ENCODE peak calls at places on chromosomes 4 and X, in nine cellular contexts. One of them, this sample, is unnamed.

GRCh38 chr4:187238646-187239045 is 515.0 kb upstream of the FAT1 start:
- DNase-seq in body of pancreas: no peak
- DNase-seq in gastrocnemius medialis: no peak
- DNase-seq in adrenal gland: no peak
- DNase-seq in heart left ventricle: no peak
- DNase-seq in uterus: no peak
- DNase-seq in spleen: no peak
- DNase-seq in sigmoid colon: no peak
- DNase-seq in transverse colon: no peak
- DNase-seq in this sample: no peak

GRCh38 chr4:1748465-1748995 is 27.2 kb downstream of the TACC3 start:
- DNase-seq in body of pancreas: peak; percentile 80
- DNase-seq in gastrocnemius medialis: no peak
- DNase-seq in adrenal gland: peak; percentile 79
- DNase-seq in heart left ventricle: peak; percentile 81
- DNase-seq in uterus: peak; percentile 37
- DNase-seq in spleen: peak; percentile 92
- DNase-seq in sigmoid colon: peak; percentile 78
- DNase-seq in transverse colon: peak; percentile 81
- DNase-seq in this sample: peak; percentile 83

GRCh38 chr4:159368320-159368719 is 265.4 kb downstream of the RAPGEF2 start:
- DNase-seq in body of pancreas: no peak
- DNase-seq in gastrocnemius medialis: no peak
- DNase-seq in adrenal gland: no peak
- DNase-seq in heart left ventricle: no peak
- DNase-seq in uterus: no peak
- DNase-seq in spleen: no peak
- DNase-seq in sigmoid colon: no peak
- DNase-seq in transverse colon: no peak
- DNase-seq in this sample: no peak

GRCh38 chr4:13538427-13538973 is 5.8 kb downstream of the NKX3-2 start:
- DNase-seq in body of pancreas: no peak
- DNase-seq in gastrocnemius medialis: no peak
- DNase-seq in adrenal gland: no peak
- DNase-seq in heart left ventricle: no peak
- DNase-seq in uterus: no peak
- DNase-seq in spleen: no peak
- DNase-seq in sigmoid colon: peak; percentile 53
- DNase-seq in transverse colon: no peak
- DNase-seq in this sample: no peak

GRCh38 chr4:40199999-40200880 is 3.4 kb downstream of the RHOH start:
- DNase-seq in body of pancreas: no peak
- DNase-seq in gastrocnemius medialis: no peak
- DNase-seq in adrenal gland: no peak
- DNase-seq in heart left ventricle: no peak
- DNase-seq in uterus: peak; percentile 28
- DNase-seq in spleen: no peak
- DNase-seq in sigmoid colon: no peak
- DNase-seq in transverse colon: peak; percentile 60
- DNase-seq in this sample: peak; percentile 43

GRCh38 chr4:181874582-181874981 is 368.6 kb upstream of the TENM3 start:
- DNase-seq in body of pancreas: no peak
- DNase-seq in gastrocnemius medialis: no peak
- DNase-seq in adrenal gland: no peak
- DNase-seq in heart left ventricle: no peak
- DNase-seq in uterus: no peak
- DNase-seq in spleen: no peak
- DNase-seq in sigmoid colon: no peak
- DNase-seq in transverse colon: no peak
- DNase-seq in this sample: no peak

GRCh38 chrX:153970398-153971123 is 1.1 kb downstream of the HCFC1 start:
- DNase-seq in body of pancreas: no peak
- DNase-seq in gastrocnemius medialis: no peak
- DNase-seq in adrenal gland: peak; percentile 66
- DNase-seq in heart left ventricle: no peak
- DNase-seq in uterus: peak; percentile 71
- DNase-seq in spleen: peak; percentile 90
- DNase-seq in sigmoid colon: peak; percentile 82
- DNase-seq in transverse colon: no peak
- DNase-seq in this sample: no peak

GRCh38 chr4:159201168-159201567 is 98.3 kb downstream of the RAPGEF2 start:
- DNase-seq in body of pancreas: no peak
- DNase-seq in gastrocnemius medialis: no peak
- DNase-seq in adrenal gland: no peak
- DNase-seq in heart left ventricle: no peak
- DNase-seq in uterus: no peak
- DNase-seq in spleen: no peak
- DNase-seq in sigmoid colon: no peak
- DNase-seq in transverse colon: no peak
- DNase-seq in this sample: no peak

GRCh38 chrX:18649498-18649951 is 22.4 kb downstream of the RS1 start:
- DNase-seq in body of pancreas: no peak
- DNase-seq in gastrocnemius medialis: no peak
- DNase-seq in adrenal gland: no peak
- DNase-seq in heart left ventricle: no peak
- DNase-seq in uterus: no peak
- DNase-seq in spleen: no peak
- DNase-seq in sigmoid colon: no peak
- DNase-seq in transverse colon: no peak
- DNase-seq in this sample: no peak

GRCh38 chr4:71074452-71075299 is 81.2 kb downstream of the DCK start:
- DNase-seq in body of pancreas: peak; percentile 56
- DNase-seq in gastrocnemius medialis: no peak
- DNase-seq in adrenal gland: no peak
- DNase-seq in heart left ventricle: no peak
- DNase-seq in uterus: no peak
- DNase-seq in spleen: no peak
- DNase-seq in sigmoid colon: no peak
- DNase-seq in transverse colon: peak; percentile 12
- DNase-seq in this sample: peak; percentile 41

GRCh38 chr4:77072195-77072753 is 3.5 kb downstream of the CCNI start:
- DNase-seq in body of pancreas: peak; percentile 70
- DNase-seq in gastrocnemius medialis: no peak
- DNase-seq in adrenal gland: no peak
- DNase-seq in heart left ventricle: no peak
- DNase-seq in uterus: no peak
- DNase-seq in spleen: no peak
- DNase-seq in sigmoid colon: no peak
- DNase-seq in transverse colon: no peak
- DNase-seq in this sample: peak; percentile 39

GRCh38 chrX:139532834-139533233 is 2.3 kb downstream of the F9 start:
- DNase-seq in body of pancreas: no peak
- DNase-seq in gastrocnemius medialis: no peak
- DNase-seq in adrenal gland: no peak
- DNase-seq in heart left ventricle: no peak
- DNase-seq in uterus: no peak
- DNase-seq in spleen: no peak
- DNase-seq in sigmoid colon: no peak
- DNase-seq in transverse colon: no peak
- DNase-seq in this sample: no peak

GRCh38 chrX:45712067-45712466 is 511.4 kb upstream of the DIPK2B start:
- DNase-seq in body of pancreas: no peak
- DNase-seq in gastrocnemius medialis: no peak
- DNase-seq in adrenal gland: no peak
- DNase-seq in heart left ventricle: no peak
- DNase-seq in uterus: no peak
- DNase-seq in spleen: no peak
- DNase-seq in sigmoid colon: no peak
- DNase-seq in transverse colon: no peak
- DNase-seq in this sample: no peak

GRCh38 chr4:35772291-35772690 is 472.0 kb downstream of the ARAP2 start:
- DNase-seq in body of pancreas: no peak
- DNase-seq in gastrocnemius medialis: no peak
- DNase-seq in adrenal gland: no peak
- DNase-seq in heart left ventricle: no peak
- DNase-seq in uterus: no peak
- DNase-seq in spleen: no peak
- DNase-seq in sigmoid colon: no peak
- DNase-seq in transverse colon: no peak
- DNase-seq in this sample: no peak

GRCh38 chr4:102343964-102344519 is 1.2 kb downstream of the SLC39A8 start:
- DNase-seq in body of pancreas: peak; percentile 79
- DNase-seq in gastrocnemius medialis: no peak
- DNase-seq in adrenal gland: no peak
- DNase-seq in heart left ventricle: no peak
- DNase-seq in uterus: peak; percentile 31
- DNase-seq in spleen: no peak
- DNase-seq in sigmoid colon: peak; percentile 77
- DNase-seq in transverse colon: no peak
- DNase-seq in this sample: no peak

GRCh38 chr4:70705146-70705855 is 16.5 kb upstream of the RUFY3 start:
- DNase-seq in body of pancreas: peak; percentile 57
- DNase-seq in gastrocnemius medialis: peak; percentile 62
- DNase-seq in adrenal gland: peak; percentile 72
- DNase-seq in heart left ventricle: peak; percentile 89
- DNase-seq in uterus: peak; percentile 59
- DNase-seq in spleen: peak; percentile 94
- DNase-seq in sigmoid colon: peak; percentile 85
- DNase-seq in transverse colon: peak; percentile 77
- DNase-seq in this sample: peak; percentile 63

GRCh38 chr4:82528868-82529267 is 32.9 kb downstream of the TMEM150C start:
- DNase-seq in body of pancreas: no peak
- DNase-seq in gastrocnemius medialis: no peak
- DNase-seq in adrenal gland: no peak
- DNase-seq in heart left ventricle: no peak
- DNase-seq in uterus: no peak
- DNase-seq in spleen: no peak
- DNase-seq in sigmoid colon: no peak
- DNase-seq in transverse colon: no peak
- DNase-seq in this sample: no peak

DNA sequence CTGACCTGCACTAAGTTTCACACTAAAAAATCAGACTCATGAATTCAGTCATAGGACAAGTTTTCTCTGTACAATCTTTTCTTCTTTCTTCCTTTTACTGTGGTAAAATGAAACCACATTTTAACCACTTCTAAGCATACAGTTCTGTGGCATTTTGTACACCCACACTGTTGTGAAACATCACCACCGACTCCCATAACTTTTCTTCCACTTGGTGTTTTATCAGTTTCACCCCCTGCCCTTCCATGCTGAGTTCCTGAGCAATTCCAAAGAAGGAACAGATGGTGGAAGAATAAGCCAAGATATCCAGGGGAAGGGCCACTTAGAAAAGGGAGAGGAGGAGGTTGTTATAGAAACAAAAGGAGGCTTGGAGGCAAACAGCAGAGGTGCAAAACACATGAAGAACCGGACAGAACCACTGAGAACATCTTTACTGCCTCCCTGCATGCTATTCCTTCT is 22.6 kb downstream of the SLC25A4 start:
- DNase-seq in body of pancreas: no peak
- DNase-seq in gastrocnemius medialis: no peak
- DNase-seq in adrenal gland: no peak
- DNase-seq in heart left ventricle: no peak
- DNase-seq in uterus: no peak
- DNase-seq in spleen: no peak
- DNase-seq in sigmoid colon: no peak
- DNase-seq in transverse colon: no peak
- DNase-seq in this sample: no peak
- H3K36me3 ChIP-seq in body of pancreas: peaks cover 3% of the 10 kb centered on the region
- H3K36me3 ChIP-seq in gastrocnemius medialis: peaks cover 39% of the 10 kb centered on the region
- H3K36me3 ChIP-seq in adrenal gland: peaks cover 16% of the 10 kb centered on the region
- H3K36me3 ChIP-seq in heart left ventricle: no peaks in the 10 kb centered on the region
- H3K36me3 ChIP-seq in uterus: no peaks in the 10 kb centered on the region
- H3K36me3 ChIP-seq in spleen: peaks cover 4% of the 10 kb centered on the region
- H3K36me3 ChIP-seq in sigmoid colon: peaks cover 12% of the 10 kb centered on the region
- H3K36me3 ChIP-seq in transverse colon: no peaks in the 10 kb centered on the region
- H3K36me3 ChIP-seq in this sample: peaks cover 65% of the 10 kb centered on the region

DNA sequence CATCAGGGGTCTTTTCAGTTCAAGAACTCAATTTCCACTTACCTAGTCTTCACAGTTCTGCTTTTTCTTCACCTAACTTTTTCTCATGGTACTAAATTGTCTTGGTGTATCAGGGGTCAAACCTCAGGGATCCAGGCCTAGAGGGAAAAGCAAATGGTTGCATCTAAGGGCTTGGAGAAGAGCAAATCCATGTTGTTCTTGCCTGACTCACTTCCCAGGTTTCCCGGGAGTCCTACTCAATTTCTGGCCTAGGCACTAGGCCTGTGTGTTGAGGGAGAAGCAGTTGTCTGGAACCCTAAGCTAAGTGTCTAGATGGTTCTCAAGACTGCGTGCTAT is 191.9 kb upstream of the STK26 start:
- DNase-seq in body of pancreas: no peak
- DNase-seq in gastrocnemius medialis: no peak
- DNase-seq in adrenal gland: no peak
- DNase-seq in heart left ventricle: no peak
- DNase-seq in uterus: no peak
- DNase-seq in spleen: no peak
- DNase-seq in sigmoid colon: no peak
- DNase-seq in transverse colon: no peak
- DNase-seq in this sample: no peak
- H3K4me3 ChIP-seq in body of pancreas: no peak overlapping the region
- H3K4me3 ChIP-seq in gastrocnemius medialis: no peak overlapping the region
- H3K4me3 ChIP-seq in adrenal gland: no peak overlapping the region
- H3K4me3 ChIP-seq in heart left ventricle: peak overlapping the region; percentile 51
- H3K4me3 ChIP-seq in uterus: no peak overlapping the region
- H3K4me3 ChIP-seq in spleen: no peak overlapping the region
- H3K4me3 ChIP-seq in sigmoid colon: no peak overlapping the region
- H3K4me3 ChIP-seq in transverse colon: no peak overlapping the region
- H3K4me3 ChIP-seq in this sample: peak overlapping the region; percentile 32

DNA sequence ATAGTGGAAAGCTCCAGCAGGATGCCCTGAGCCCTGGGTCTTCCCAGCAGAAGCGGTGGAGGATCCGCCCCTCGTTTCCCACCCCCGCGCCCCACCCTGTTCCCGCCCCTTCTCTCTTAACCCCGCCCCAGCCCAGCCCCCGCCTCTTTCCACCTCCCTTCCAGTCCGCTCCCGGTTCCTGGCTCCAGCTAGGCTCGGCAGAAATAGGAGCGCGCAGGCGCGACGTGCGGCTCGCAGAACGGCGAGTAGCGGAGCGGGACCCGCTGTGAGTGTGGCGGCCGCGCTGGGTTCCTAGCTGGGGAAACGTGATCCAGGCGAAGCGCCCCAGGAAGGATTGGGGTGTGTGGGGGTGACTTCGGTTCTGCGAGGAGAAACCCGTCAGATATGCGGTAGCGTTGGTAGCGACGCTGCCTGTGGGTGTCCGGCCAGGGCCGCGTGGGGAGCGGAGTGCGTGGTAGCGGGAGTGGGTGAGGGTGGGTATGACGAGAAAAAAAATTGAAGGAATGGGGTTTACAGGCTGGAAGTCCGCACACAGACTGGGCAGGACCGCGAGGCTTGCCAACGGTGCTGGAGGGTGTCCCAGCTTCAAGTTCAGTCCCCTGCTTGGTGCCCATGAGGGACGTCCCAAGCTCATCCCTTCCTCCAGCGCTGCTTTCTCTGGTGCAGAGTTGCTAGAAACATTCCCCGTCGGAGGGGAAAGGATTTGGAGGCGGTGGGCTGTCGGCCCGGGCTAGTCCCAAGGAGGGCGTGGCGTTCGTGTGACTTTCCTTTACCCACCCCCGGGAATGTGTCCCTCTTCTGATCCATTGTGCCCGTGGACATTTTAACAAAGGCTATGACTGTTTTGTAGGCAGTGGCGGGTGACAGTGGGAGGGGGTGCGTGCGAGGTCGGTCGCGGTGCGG is at the start of gene PRRG1:
- DNase-seq in body of pancreas: peak; percentile 84
- DNase-seq in gastrocnemius medialis: peak; percentile 65
- DNase-seq in adrenal gland: peak; percentile 76
- DNase-seq in heart left ventricle: peak; percentile 89
- DNase-seq in uterus: peak; percentile 71
- DNase-seq in spleen: peak; percentile 80
- DNase-seq in sigmoid colon: peak; percentile 87
- DNase-seq in transverse colon: peak; percentile 77
- DNase-seq in this sample: peak; percentile 72
- TF ChIP-seq POLR2A in body of pancreas: peak; percentile 36
- TF ChIP-seq POLR2A in gastrocnemius medialis: peak; percentile 77
- TF ChIP-seq POLR2A in adrenal gland: peak; percentile 34
- TF ChIP-seq POLR2A in heart left ventricle: no peak
- TF ChIP-seq POLR2A in uterus: peak; percentile 42
- TF ChIP-seq POLR2A in spleen: no peak
- TF ChIP-seq POLR2A in sigmoid colon: peak; percentile 22
- TF ChIP-seq POLR2A in transverse colon: peak; percentile 74
- TF ChIP-seq POLR2A in this sample: no peak

GRCh38 chr4:164606478-164606877 is 147.5 kb upstream of the SMIM31 start:
- DNase-seq in body of pancreas: no peak
- DNase-seq in gastrocnemius medialis: no peak
- DNase-seq in adrenal gland: no peak
- DNase-seq in heart left ventricle: no peak
- DNase-seq in uterus: no peak
- DNase-seq in spleen: no peak
- DNase-seq in sigmoid colon: no peak
- DNase-seq in transverse colon: no peak
- DNase-seq in this sample: no peak
- H3K36me3 ChIP-seq in body of pancreas: no peaks in the 10 kb centered on the region
- H3K36me3 ChIP-seq in gastrocnemius medialis: no peaks in the 10 kb centered on the region
- H3K36me3 ChIP-seq in adrenal gland: no peaks in the 10 kb centered on the region
- H3K36me3 ChIP-seq in heart left ventricle: no peaks in the 10 kb centered on the region
- H3K36me3 ChIP-seq in uterus: no peaks in the 10 kb centered on the region
- H3K36me3 ChIP-seq in spleen: no peaks in the 10 kb centered on the region
- H3K36me3 ChIP-seq in sigmoid colon: no peaks in the 10 kb centered on the region
- H3K36me3 ChIP-seq in transverse colon: no peaks in the 10 kb centered on the region
- H3K36me3 ChIP-seq in this sample: no peaks in the 10 kb centered on the region

This sample was measured in stomach.